ENCODE peak calls at places on chromosome 11, in seven cellular contexts. F is activated CD4-positive, alpha-beta T cell treated with anti-CD3 and anti-CD28 coated beads, Interleukin-2, amount 50 U/mL, for 1 hour; N is A549; R is cardiac fibroblast; U is T-helper 1 cell; X is activated CD8-positive, alpha-beta T cell treated with anti-CD3 and anti-CD28 coated beads for 36 hours; L is fibroblast of the aortic adventitia. O is an unnamed sample.

GRCh38 chr11:19453893-19454292 is 213.1 kb upstream of the E2F8 start:
- DNase-seq in F (no peak), N (peak), R (peak), U (no peak), X (no peak), L (peak), O (no peak)

GRCh38 chr11:115324569-115325432 is 179.4 kb downstream of the CADM1 start:
- DNase-seq in F (no peak), N (peak), R (peak), U (no peak), X (peak), L (peak), O (peak)

GRCh38 chr11:73178681-73179080 is 36.6 kb upstream of the FCHSD2 start:
- DNase-seq in F (no peak), N (no peak), R (no peak), U (no peak), X (no peak), L (no peak), O (no peak)

GRCh38 chr11:121318848-121319834 is 26.6 kb downstream of the SC5D start:
- DNase-seq in F (peak), N (peak), R (peak), U (no peak), X (peak), L (peak), O (peak)

GRCh38 chr11:68016161-68016903 is 6.2 kb downstream of the ALDH3B1 start:
- DNase-seq in F (no peak), N (no peak), R (no peak), U (no peak), X (no peak), L (no peak), O (no peak)

GRCh38 chr11:113992459-113993105 is 17.7 kb downstream of the HTR3A start:
- DNase-seq in F (no peak), N (no peak), R (no peak), U (no peak), X (no peak), L (no peak), O (no peak)

GRCh38 chr11:71977743-71978418 is 20.8 kb upstream of the IL18BP start:
- DNase-seq in F (peak), N (peak), R (peak), U (no peak), X (peak), L (peak), O (no peak)

GRCh38 chr11:111439905-111440304 is 60.8 kb upstream of the POU2AF1 start:
- DNase-seq in F (no peak), N (no peak), R (no peak), U (no peak), X (no peak), L (no peak), O (no peak)

GRCh38 chr11:58832246-58832645 is 12.3 kb downstream of the GLYATL2 start:
- DNase-seq in F (no peak), N (no peak), R (no peak), U (no peak), X (no peak), L (peak), O (no peak)

GRCh38 chr11:8838248-8838647 is 72.7 kb upstream of the AKIP1 start:
- DNase-seq in F (no peak), N (no peak), R (peak), U (no peak), X (no peak), L (peak), O (peak)

GRCh38 chr11:88398372-88399140 is 61.0 kb upstream of the CTSC start:
- DNase-seq in F (no peak), N (peak), R (peak), U (no peak), X (no peak), L (peak), O (no peak)

GRCh38 chr11:64844330-64845124 is at the start of gene CDC42BPG:
- DNase-seq in F (peak), N (peak), R (peak), U (peak), X (peak), L (peak), O (no peak)

GRCh38 chr11:57885298-57886035 is 123.9 kb downstream of the CTNND1 start:
- DNase-seq in F (no peak), N (peak), R (peak), U (no peak), X (peak), L (peak), O (no peak)

GRCh38 chr11:12048936-12049790 is 40.7 kb upstream of the DKK3 start:
- DNase-seq in F (no peak), N (no peak), R (peak), U (no peak), X (no peak), L (no peak), O (no peak)

GRCh38 chr11:67276821-67277230 is 10.6 kb downstream of the GRK2 start:
- DNase-seq in F (no peak), N (no peak), R (peak), U (peak), X (peak), L (peak), O (no peak)

GRCh38 chr11:121479355-121479754 is 26.6 kb upstream of the SORL1-AS1 start:
- DNase-seq in F (no peak), N (no peak), R (no peak), U (no peak), X (no peak), L (no peak), O (no peak)

GRCh38 chr11:2581931-2582435 is 117.8 kb downstream of the KCNQ1OT1 start:
- DNase-seq in F (no peak), N (no peak), R (no peak), U (no peak), X (no peak), L (no peak), O (no peak)

GRCh38 chr11:123973816-123974215 is 3.8 kb downstream of the OR10S1 start:
- DNase-seq in F (no peak), N (no peak), R (peak), U (no peak), X (no peak), L (peak), O (peak)

GRCh38 chr11:55970935-55971334 is 1.2 kb upstream of the OR10AG1 start:
- DNase-seq in F (no peak), N (no peak), R (no peak), U (no peak), X (no peak), L (no peak), O (no peak)

GRCh38 chr11:19087658-19088057 is 27.1 kb upstream of the MRGPRX2 start:
- DNase-seq in F (no peak), N (no peak), R (peak), U (no peak), X (no peak), L (peak), O (peak)

GRCh38 chr11:120707098-120707497 is 195.6 kb downstream of the GRIK4 start:
- DNase-seq in F (no peak), N (no peak), R (no peak), U (no peak), X (no peak), L (no peak), O (no peak)

GRCh38 chr11:6618117-6619020 is 853 bp downstream of the TPP1 start:
- DNase-seq in F (peak), N (no peak), R (peak), U (peak), X (peak), L (peak), O (peak)

GRCh38 chr11:120386318-120386717 is 50.1 kb downstream of the ARHGEF12 start:
- DNase-seq in F (no peak), N (no peak), R (no peak), U (no peak), X (no peak), L (no peak), O (no peak)

GRCh38 chr11:37450613-37451012 is 852.6 kb upstream of the RAG2 start:
- DNase-seq in F (no peak), N (no peak), R (no peak), U (no peak), X (peak), L (peak), O (no peak)

GRCh38 chr11:57751676-57752253 is at the start of gene BTBD18:
- DNase-seq in F (no peak), N (peak), R (peak), U (no peak), X (no peak), L (peak), O (no peak)

GRCh38 chr11:128334311-128335044 is 252.9 kb downstream of the ETS1 start:
- DNase-seq in F (no peak), N (no peak), R (peak), U (no peak), X (peak), L (no peak), O (no peak)

GRCh38 chr11:123047947-123048293 is 14.0 kb downstream of the HSPA8 start:
- DNase-seq in F (no peak), N (no peak), R (no peak), U (no peak), X (no peak), L (no peak), O (no peak)

GRCh38 chr11:32200448-32200847 is 109.6 kb downstream of the RCN1 start:
- DNase-seq in F (no peak), N (no peak), R (no peak), U (no peak), X (no peak), L (no peak), O (no peak)

GRCh38 chr11:55707029-55707428 is 45.0 kb downstream of the OR4C6 start:
- DNase-seq in F (no peak), N (peak), R (peak), U (no peak), X (no peak), L (peak), O (no peak)

GRCh38 chr11:86438685-86439084 is 64.0 kb downstream of the CCDC81 start:
- DNase-seq in F (no peak), N (peak), R (no peak), U (no peak), X (no peak), L (peak), O (no peak)

GRCh38 chr11:43359432-43359818 is 705 bp downstream of the TTC17 start:
- DNase-seq in F (no peak), N (peak), R (peak), U (no peak), X (peak), L (peak), O (no peak)

GRCh38 chr11:106216281-106216680 is 138.8 kb downstream of the AASDHPPT start:
- DNase-seq in F (no peak), N (no peak), R (peak), U (no peak), X (no peak), L (peak), O (no peak)

GRCh38 chr11:34331329-34331728 is 26.5 kb downstream of the ABTB2 start:
- DNase-seq in F (no peak), N (peak), R (peak), U (no peak), X (no peak), L (peak), O (peak)

GRCh38 chr11:36373040-36374010 is 77.2 kb downstream of the PRR5L start:
- DNase-seq in F (no peak), N (peak), R (no peak), U (no peak), X (no peak), L (peak), O (no peak)

GRCh38 chr11:79167510-79168188 is 273.2 kb downstream of the TENM4 start:
- DNase-seq in F (no peak), N (no peak), R (no peak), U (no peak), X (no peak), L (peak), O (no peak)

GRCh38 chr11:63573881-63574855 is 11.0 kb upstream of the PLAAT2 start:
- DNase-seq in F (no peak), N (peak), R (peak), U (no peak), X (peak), L (peak), O (peak)

GRCh38 chr11:68021167-68021787 is 9.2 kb upstream of the NDUFS8 start:
- DNase-seq in F (no peak), N (peak), R (no peak), U (no peak), X (no peak), L (no peak), O (no peak)

GRCh38 chr11:22337571-22338464 is at the start of gene SLC17A6:
- DNase-seq in F (no peak), N (peak), R (peak), U (no peak), X (peak), L (peak), O (no peak)

O was measured in AG09309.